ENCODE peak calls at places on chromosome 21, in eight cellular contexts. X is uterus; A is cardiac muscle cell; T is ovary; R is CD8-positive, alpha-beta T cell; P is gastrocnemius medialis; Q is astrocyte; W is left ventricle myocardium inferior. B is an unnamed sample.

GRCh38 chr21:28136687-28137086 is 856.0 kb downstream of the LTN1 start:
- DNase-seq in X (no peak), A (no peak), T (no peak), R (no peak), P (no peak), Q (no peak), W (no peak), B (no peak)

GRCh38 chr21:14875704-14876364 is 189.0 kb downstream of the NRIP1 start:
- DNase-seq in X (no peak), A (no peak), T (no peak), R (no peak), P (no peak), Q (no peak), W (no peak), B (no peak)

GRCh38 chr21:29406385-29406784 is 107.7 kb downstream of the BACH1 start:
- DNase-seq in X (no peak), A (peak; percentile 42), T (no peak), R (no peak), P (no peak), Q (peak; percentile 8), W (no peak), B (no peak)

GRCh38 chr21:39350094-39351006 is 1.5 kb upstream of the HMGN1 start:
- DNase-seq in X (no peak), A (no peak), T (no peak), R (no peak), P (no peak), Q (no peak), W (no peak), B (no peak)

GRCh38 chr21:31184462-31184861 is 146.2 kb upstream of the KRTAP19-8 start:
- DNase-seq in X (no peak), A (no peak), T (no peak), R (peak; percentile 42), P (no peak), Q (no peak), W (no peak), B (no peak)

GRCh38 chr21:41965045-41965444 is 11.2 kb upstream of the C2CD2 start:
- DNase-seq in X (no peak), A (no peak), T (no peak), R (no peak), P (no peak), Q (no peak), W (no peak), B (no peak)

GRCh38 chr21:42513985-42514882 is 582 bp downstream of the SLC37A1 start:
- DNase-seq in X (peak; percentile 36), A (peak; percentile 25), T (peak; percentile 61), R (peak; percentile 35), P (no peak), Q (no peak), W (peak; percentile 58), B (peak; percentile 67)

GRCh38 chr21:27764056-27764455 is 797.2 kb upstream of the ADAMTS5 start:
- DNase-seq in X (no peak), A (no peak), T (no peak), R (no peak), P (no peak), Q (no peak), W (no peak), B (no peak)

GRCh38 chr21:21063828-21064227 is 65.6 kb downstream of the NCAM2 start:
- DNase-seq in X (no peak), A (no peak), T (no peak), R (no peak), P (no peak), Q (no peak), W (no peak), B (no peak)

GRCh38 chr21:43362306-43362927 is 64.5 kb downstream of the SIK1 start:
- DNase-seq in X (peak; percentile 42), A (peak; percentile 83), T (peak; percentile 87), R (peak; percentile 80), P (peak; percentile 53), Q (peak; percentile 68), W (peak; percentile 84), B (peak; percentile 52)

GRCh38 chr21:27648560-27648959 is 681.7 kb upstream of the ADAMTS5 start:
- DNase-seq in X (no peak), A (peak; percentile 81), T (no peak), R (no peak), P (no peak), Q (peak; percentile 67), W (no peak), B (no peak)

GRCh38 chr21:41675574-41675973 is 91.3 kb downstream of the RIPK4 start:
- DNase-seq in X (no peak), A (no peak), T (no peak), R (no peak), P (no peak), Q (no peak), W (no peak), B (no peak)

GRCh38 chr21:42097860-42098259 is 26.7 kb downstream of the UMODL1 start:
- DNase-seq in X (no peak), A (peak; percentile 85), T (no peak), R (no peak), P (no peak), Q (peak; percentile 98), W (no peak), B (no peak)

GRCh38 chr21:34859976-34860653 is 189.0 kb downstream of the RUNX1 start:
- DNase-seq in X (no peak), A (no peak), T (no peak), R (no peak), P (no peak), Q (no peak), W (no peak), B (no peak)

GRCh38 chr21:34861302-34861701 is 187.8 kb downstream of the RUNX1 start:
- DNase-seq in X (no peak), A (no peak), T (no peak), R (no peak), P (no peak), Q (no peak), W (no peak), B (no peak)

GRCh38 chr21:34857874-34858273 is 189.1 kb downstream of the CLIC6 start:
- DNase-seq in X (no peak), A (no peak), T (no peak), R (no peak), P (no peak), Q (no peak), W (no peak), B (no peak)

GRCh38 chr21:34858559-34858958 is 189.8 kb downstream of the CLIC6 start:
- DNase-seq in X (no peak), A (no peak), T (no peak), R (no peak), P (no peak), Q (no peak), W (no peak), B (no peak)

DNA sequence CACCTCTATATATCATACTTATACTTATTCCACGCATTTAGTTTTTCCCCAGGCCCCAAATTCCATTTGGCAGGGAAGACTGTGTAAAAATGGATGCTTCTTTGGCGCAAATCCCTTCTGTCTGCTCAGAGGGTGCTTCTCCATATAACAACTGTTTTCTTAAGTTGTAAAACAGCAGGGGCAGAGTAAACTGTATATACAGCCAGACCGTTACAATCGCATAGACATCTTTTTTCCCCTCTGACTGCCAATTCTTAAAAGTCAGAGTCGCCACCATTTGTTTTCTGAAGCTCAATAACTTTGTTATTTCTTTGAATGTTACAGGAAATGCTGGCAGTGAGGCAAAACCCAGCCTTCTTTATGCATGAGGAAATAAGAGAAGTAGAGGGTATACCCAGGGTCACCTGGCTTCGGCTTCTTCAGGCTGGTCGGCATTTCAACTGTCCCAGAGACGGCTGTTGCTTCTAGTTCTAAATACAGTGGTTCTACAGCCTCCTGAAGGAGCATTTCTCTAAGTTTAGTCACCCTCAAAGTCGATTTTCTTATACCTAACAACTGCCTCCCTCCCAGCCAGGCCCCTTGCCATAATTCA is 188.4 kb downstream of the CLIC6 start:
- DNase-seq in X (no peak), A (no peak), T (no peak), R (no peak), P (no peak), Q (no peak), W (no peak), B (no peak)
- H3K36me3 ChIP-seq in X (no peaks in the 10 kb centered on the region), A (no peaks in the 10 kb centered on the region), T (no peaks in the 10 kb centered on the region), R (peaks cover 35% of the 10 kb centered on the region), P (peaks cover 51% of the 10 kb centered on the region), Q (peaks cover 83% of the 10 kb centered on the region), W (no peaks in the 10 kb centered on the region), B (no peaks in the 10 kb centered on the region)

GRCh38 chr21:32496536-32496935 is 84.0 kb downstream of the EVA1C start:
- DNase-seq in X (no peak), A (no peak), T (no peak), R (no peak), P (no peak), Q (no peak), W (no peak), B (no peak)

GRCh38 chr21:32494946-32495703 is 82.6 kb downstream of the EVA1C start:
- DNase-seq in X (peak; percentile 52), A (peak; percentile 70), T (no peak), R (no peak), P (no peak), Q (peak; percentile 90), W (no peak), B (no peak)

GRCh38 chr21:32492376-32492775 is 79.9 kb downstream of the EVA1C start:
- DNase-seq in X (no peak), A (no peak), T (no peak), R (no peak), P (no peak), Q (no peak), W (no peak), B (no peak)
- H3K27ac ChIP-seq in X (peak overlapping the region; percentile 23), A (no peak overlapping the region), T (no peak overlapping the region), R (no peak overlapping the region), P (no peak overlapping the region), Q (peak overlapping the region; percentile 92), W (no peak overlapping the region), B (no peak overlapping the region)

DNA sequence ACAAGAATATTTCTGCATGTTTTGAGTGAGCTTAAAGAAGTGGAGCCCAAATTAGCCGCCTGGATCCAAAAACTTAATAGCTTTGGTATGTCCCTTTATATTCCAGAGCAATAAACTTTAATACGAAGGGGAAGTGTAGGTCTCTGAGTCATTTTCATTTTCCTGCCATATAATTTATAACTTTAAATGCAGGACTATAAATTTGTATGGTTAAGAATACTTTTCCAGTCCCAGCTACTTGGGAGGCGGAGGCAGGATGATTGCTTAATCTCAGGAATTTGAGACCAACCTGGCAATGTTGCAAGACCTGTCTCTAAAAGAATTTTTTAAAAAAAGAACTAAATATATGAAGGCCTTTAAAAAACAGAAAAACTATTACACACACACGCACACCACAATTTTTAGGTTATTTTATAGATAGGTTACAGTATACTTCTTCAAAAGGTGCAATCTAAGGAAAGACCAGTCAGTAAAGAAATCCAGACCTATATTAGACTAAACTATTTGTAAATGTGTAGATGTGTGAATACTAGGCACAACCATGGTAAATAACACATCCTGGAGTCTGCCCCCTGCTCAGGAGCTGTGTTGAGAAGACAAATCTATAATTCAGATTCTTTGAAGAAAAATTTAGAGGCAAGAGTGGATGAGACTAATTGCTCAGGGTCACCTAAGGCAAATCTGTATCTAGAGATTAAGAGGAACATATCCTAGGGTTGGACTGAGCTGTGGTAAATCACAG is 80.3 kb downstream of the TTC3 start:
- DNase-seq in X (peak; percentile 66), A (peak; percentile 88), T (no peak), R (no peak), P (no peak), Q (peak; percentile 68), W (no peak), B (no peak)
- H3K36me3 ChIP-seq in X (no peaks in the 10 kb centered on the region), A (peaks cover 43% of the 10 kb centered on the region), T (no peaks in the 10 kb centered on the region), R (peaks cover 28% of the 10 kb centered on the region), P (peaks cover 17% of the 10 kb centered on the region), Q (peaks cover 70% of the 10 kb centered on the region), W (peaks cover 85% of the 10 kb centered on the region), B (peaks cover 29% of the 10 kb centered on the region)

DNA sequence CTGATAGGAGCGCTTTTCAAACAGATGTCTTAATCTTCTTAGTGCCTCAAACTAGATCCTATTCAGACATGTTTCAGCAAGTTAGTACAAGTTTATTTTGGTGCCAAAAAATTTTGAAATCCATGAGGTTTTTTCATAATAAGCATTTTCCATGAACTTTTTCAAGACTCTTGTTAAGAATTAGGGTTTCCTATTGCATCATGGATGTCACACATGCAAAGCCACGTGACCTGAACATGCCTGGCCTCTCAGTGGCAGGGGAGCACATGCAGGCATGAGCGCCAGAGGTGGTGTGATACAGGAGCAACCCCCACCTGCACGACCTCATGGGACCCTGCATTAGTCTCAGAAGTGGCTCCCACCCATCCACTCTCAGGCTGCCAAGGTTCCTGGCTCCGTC is 67.6 kb downstream of the POFUT2 start:
- DNase-seq in X (peak; percentile 41), A (peak; percentile 73), T (no peak), R (no peak), P (no peak), Q (no peak), W (no peak), B (no peak)
- H3K27ac ChIP-seq in X (peak overlapping the region; percentile 12), A (no peak overlapping the region), T (no peak overlapping the region), R (no peak overlapping the region), P (no peak overlapping the region), Q (peak overlapping the region; percentile 40), W (no peak overlapping the region), B (no peak overlapping the region)